ENCODE peak calls at places on chromosomes 3 and 15, in four cellular contexts. Z, K, U and N are unnamed samples.

GRCh38 chr3:132016061-132017041 is 18.5 kb downstream of the CPNE4 start:
- DNase-seq in K (no peak), U (no peak), Z (no peak), N (no peak)

GRCh38 chr15:40928351-40928974 is 677 bp upstream of the DLL4 start:
- DNase-seq in U (no peak), K (peak; percentile 89), Z (no peak), N (peak; percentile 82)

GRCh38 chr3:37202035-37202434 is 27.7 kb upstream of the LRRFIP2 start:
- DNase-seq in Z (no peak), U (no peak), K (no peak), N (no peak)

GRCh38 chr3:148556664-148557063 is 141.0 kb upstream of the AGTR1 start:
- DNase-seq in U (no peak), Z (no peak), K (no peak), N (no peak)

GRCh38 chr15:82263350-82263749 is 732 bp downstream of the SAXO2 start:
- DNase-seq in U (no peak), Z (no peak), K (peak; percentile 37), N (no peak)

GRCh38 chr15:101081900-101082299 is 162.7 kb downstream of the LRRK1 start:
- DNase-seq in U (no peak), K (no peak), Z (no peak), N (peak; percentile 27)

GRCh38 chr3:16239082-16239770 is 25.5 kb downstream of the DPH3 start:
- DNase-seq in Z (no peak), U (no peak), K (no peak), N (no peak)

GRCh38 chr3:194314669-194315068 is 36.5 kb downstream of the CPN2 start:
- DNase-seq in K (no peak), U (no peak), Z (no peak), N (no peak)